ENCODE peak calls at places on chromosomes 2 and 18, in seven cellular contexts. N is upper lobe of left lung, R is IMR-90, U is heart left ventricle, E is body of pancreas, T is adrenal gland, F is sigmoid colon. I is an unnamed sample.
A peak's percentile ranks its signal among the peaks of the same experiment; 100 is the strongest.

GRCh38 chr18:7207366-7207765 is 23.5 kb upstream of the LRRC30 start:
- DNase-seq in N (no peak), R (no peak), U (no peak), E (no peak), T (no peak), F (no peak), I (no peak)

GRCh38 chr2:42339191-42339912 is 21.7 kb downstream of the COX7A2L start:
- DNase-seq in N (peak; percentile 38), R (no peak), U (no peak), E (no peak), T (no peak), F (no peak), I (no peak)

GRCh38 chr2:63257473-63257872 is 206.8 kb downstream of the OTX1 start:
- DNase-seq in N (no peak), R (no peak), U (no peak), E (no peak), T (no peak), F (no peak), I (no peak)

GRCh38 chr2:97761192-97761591 is 47.8 kb downstream of the ZAP70 start:
- DNase-seq in N (peak; percentile 70), R (no peak), U (no peak), E (no peak), T (no peak), F (no peak), I (no peak)

GRCh38 chr2:217270801-217271121 is 410.9 kb upstream of the TNP1 start:
- DNase-seq in N (no peak), R (peak; percentile 62), U (no peak), E (no peak), T (no peak), F (no peak), I (no peak)

GRCh38 chr2:114661926-114662670 is 219.7 kb downstream of the DPP10 start:
- DNase-seq in N (peak; percentile 83), R (no peak), U (peak; percentile 23), E (peak; percentile 14), T (peak; percentile 23), F (peak; percentile 59), I (no peak)

GRCh38 chr2:18156421-18156820 is 278.0 kb downstream of the KCNS3 start:
- DNase-seq in N (no peak), R (no peak), U (no peak), E (no peak), T (no peak), F (no peak), I (no peak)

GRCh38 chr2:242034138-242034537 is 164.6 kb downstream of the RTP5 start:
- DNase-seq in N (no peak), R (no peak), U (no peak), E (no peak), T (no peak), F (no peak), I (peak; percentile 1)

GRCh38 chr2:144553379-144553778 is 33.5 kb upstream of the ZEB2 start:
- DNase-seq in N (no peak), R (peak; percentile 97), U (no peak), E (no peak), T (no peak), F (no peak), I (no peak)

GRCh38 chr2:120941571-120941970 is 205.9 kb downstream of the GLI2 start:
- DNase-seq in N (no peak), R (no peak), U (no peak), E (no peak), T (no peak), F (no peak), I (no peak)

GRCh38 chr18:62556397-62556796 is 33.6 kb downstream of the ZCCHC2 start:
- DNase-seq in N (no peak), R (no peak), U (no peak), E (no peak), T (no peak), F (no peak), I (no peak)

GRCh38 chr2:241126201-241126611 is 23.1 kb downstream of the PASK start:
- DNase-seq in N (no peak), R (no peak), U (no peak), E (no peak), T (no peak), F (peak; percentile 56), I (no peak)

GRCh38 chr2:27831279-27832050 is 58.7 kb downstream of the RBKS start:
- DNase-seq in N (no peak), R (no peak), U (no peak), E (no peak), T (no peak), F (no peak), I (no peak)

GRCh38 chr2:200862532-200863000 is 1.9 kb downstream of the CLK1 start:
- DNase-seq in N (no peak), R (peak; percentile 88), U (no peak), E (no peak), T (peak; percentile 74), F (no peak), I (no peak)

GRCh38 chr2:105600602-105600948 is 144.1 kb upstream of the NCK2 start:
- DNase-seq in N (no peak), R (no peak), U (no peak), E (no peak), T (no peak), F (no peak), I (no peak)

GRCh38 chr2:105600037-105600442 is 144.7 kb upstream of the NCK2 start:
- DNase-seq in N (no peak), R (no peak), U (no peak), E (no peak), T (no peak), F (no peak), I (no peak)

GRCh38 chr2:105598404-105598803 is 146.3 kb upstream of the NCK2 start:
- DNase-seq in N (no peak), R (no peak), U (no peak), E (no peak), T (no peak), F (no peak), I (no peak)

GRCh38 chr2:105598853-105599252 is 145.9 kb upstream of the NCK2 start:
- DNase-seq in N (no peak), R (no peak), U (no peak), E (no peak), T (no peak), F (no peak), I (no peak)

DNA sequence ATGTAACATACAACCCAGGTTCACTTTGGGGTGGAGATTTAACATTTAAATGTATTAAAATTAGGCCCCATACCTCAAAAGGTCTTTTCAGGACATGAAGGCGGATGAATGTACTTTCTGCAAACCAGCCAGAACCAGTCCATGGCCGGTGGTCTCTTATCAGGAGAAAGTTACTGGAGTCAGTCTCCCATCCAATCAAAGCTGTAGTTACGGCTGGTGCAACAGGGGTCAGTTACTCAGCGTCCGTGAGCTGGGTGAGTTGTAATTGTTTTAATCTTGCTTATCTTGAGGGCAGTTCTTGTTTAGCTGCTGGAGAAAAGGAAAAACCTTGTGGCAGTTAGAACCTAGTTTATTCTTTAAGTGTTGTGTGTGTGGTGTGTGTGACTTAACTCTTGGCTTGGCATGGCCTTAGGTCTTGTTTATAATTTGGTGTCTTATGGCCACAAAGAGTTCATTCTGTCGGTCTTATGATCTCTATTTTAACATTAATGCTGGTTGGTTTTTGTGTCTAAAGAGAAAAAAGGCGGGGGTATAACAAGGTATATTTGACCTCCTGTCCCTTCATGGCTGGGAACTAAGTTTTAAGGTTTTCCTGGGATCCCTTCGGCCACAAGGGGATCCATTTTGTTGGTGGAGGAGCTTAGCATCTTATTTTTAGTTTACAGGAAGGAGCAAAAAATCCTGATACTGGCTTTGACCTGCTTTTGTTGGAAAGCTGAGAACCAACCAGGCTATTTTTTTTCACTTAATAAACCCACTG is 143.6 kb upstream of the NCK2 start:
- DNase-seq in N (no peak), R (no peak), U (no peak), E (no peak), T (no peak), F (no peak), I (no peak)
- TF ChIP-seq POLR2A in N (no peak), R (no peak), U (no peak), E (no peak), T (no peak), F (no peak), I (no peak)

DNA sequence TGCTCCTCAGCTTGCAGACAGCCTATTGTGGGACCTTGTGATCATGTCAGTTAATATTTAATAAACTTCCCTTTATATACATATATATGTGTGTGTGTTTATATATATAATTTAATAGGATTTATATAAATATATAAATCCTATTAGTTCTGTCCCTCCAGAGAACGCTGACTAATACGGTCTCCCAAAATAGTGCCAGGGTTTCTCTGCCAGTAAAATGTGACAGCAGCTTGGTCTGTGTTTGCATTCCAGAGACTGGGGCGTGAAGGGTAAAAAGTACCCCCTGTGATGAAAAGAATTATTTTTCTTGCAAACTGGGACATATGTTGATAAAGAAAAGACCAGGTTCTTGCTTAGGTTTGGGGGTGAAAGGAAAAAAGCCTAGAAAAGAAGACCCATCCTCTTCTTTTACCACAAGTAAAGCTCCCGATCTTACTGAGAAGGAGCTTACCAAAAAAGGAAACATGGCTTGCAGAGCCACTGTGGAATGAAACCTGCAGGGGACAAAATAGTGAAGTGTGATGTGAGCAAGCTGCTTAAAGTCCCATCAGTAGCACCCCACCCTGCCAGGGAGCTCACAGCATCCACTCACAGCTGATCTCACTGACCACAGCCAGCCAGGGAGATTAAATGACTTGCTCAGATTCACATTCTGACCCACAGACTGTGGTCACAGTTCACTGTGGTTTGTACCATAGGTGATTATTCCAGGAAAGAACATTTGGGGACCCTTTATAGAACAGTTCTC is 110.9 kb upstream of the RMP24 start:
- DNase-seq in N (no peak), R (no peak), U (peak; percentile 49), E (no peak), T (no peak), F (no peak), I (no peak)
- TF ChIP-seq CTCF in N (no peak), R (no peak), U (no peak), E (no peak), T (no peak), F (no peak), I (no peak)

GRCh38 chr2:173164361-173164760 is 88.7 kb downstream of the MAP3K20 start:
- DNase-seq in N (no peak), R (no peak), U (no peak), E (no peak), T (no peak), F (no peak), I (no peak)
- H3K4me1 ChIP-seq in N (peaks cover 19% of the 10 kb centered on the region), R (peaks cover 14% of the 10 kb centered on the region), U (peaks cover 21% of the 10 kb centered on the region), E (peaks cover 26% of the 10 kb centered on the region), T (no peaks in the 10 kb centered on the region), F (peaks cover 47% of the 10 kb centered on the region), I (no peaks in the 10 kb centered on the region)

GRCh38 chr2:231926180-231926741 is at the start of gene NPPC:
- DNase-seq in N (peak; percentile 87), R (peak; percentile 54), U (peak; percentile 56), E (no peak), T (peak; percentile 34), F (peak; percentile 76), I (peak; percentile 70)
- TF ChIP-seq POLR2A in N (no peak), R (peak; percentile 55), U (no peak), E (no peak), T (no peak), F (no peak), I (peak; percentile 59)